ENCODE peak calls at places on chromosomes 5 and 9, in five cellular contexts. S, W, B, V and C are unnamed samples.

GRCh38 chr9:5879419-5880181 is 11.1 kb upstream of the MLANA start:
- DNase-seq in W (no peak), S (no peak), B (no peak), V (peak; percentile 46), C (no peak)

GRCh38 chr9:27407966-27408365 is 111.0 kb upstream of the EQTN start:
- DNase-seq in B (no peak), V (no peak), W (no peak), S (no peak), C (no peak)

GRCh38 chr5:168713051-168713450 is 133.9 kb upstream of the PANK3 start:
- DNase-seq in S (no peak), B (no peak), W (no peak), V (no peak), C (peak; percentile 49)

GRCh38 chr9:111992523-111992922 is 95.9 kb downstream of the UGCG start:
- DNase-seq in V (no peak), W (no peak), B (no peak), S (no peak), C (no peak)

GRCh38 chr9:13705356-13705755 is 425.9 kb upstream of the MPDZ start:
- DNase-seq in B (no peak), W (no peak), S (no peak), V (no peak), C (no peak)

GRCh38 chr9:113361304-113362018 is 12.1 kb downstream of the BSPRY start:
- DNase-seq in W (no peak), V (no peak), B (no peak), S (no peak), C (no peak)

GRCh38 chr9:121776009-121776738 is 124.7 kb downstream of the DAB2IP start:
- DNase-seq in W (no peak), V (no peak), S (no peak), B (no peak), C (no peak)

GRCh38 chr5:175385691-175386360 is 58.2 kb downstream of the DRD1 start:
- DNase-seq in B (peak; percentile 28), W (no peak), S (no peak), V (no peak), C (no peak)

GRCh38 chr9:135301271-135302263 is 178.0 kb upstream of the PPP1R26 start:
- DNase-seq in S (peak; percentile 43), B (no peak), V (no peak), W (no peak), C (no peak)

GRCh38 chr5:176542596-176543427 is 5.6 kb upstream of the RNF44 start:
- DNase-seq in W (no peak), V (no peak), B (no peak), S (peak; percentile 84), C (no peak)

GRCh38 chr9:105114956-105115728 is 129.3 kb upstream of the SLC44A1 start:
- DNase-seq in V (no peak), B (no peak), S (no peak), W (no peak), C (no peak)

GRCh38 chr5:148561712-148562365 is 92.5 kb downstream of the HTR4 start:
- DNase-seq in S (no peak), V (no peak), W (no peak), B (no peak), C (no peak)

GRCh38 chr9:115466784-115467183 is 348.8 kb upstream of the TNC start:
- DNase-seq in S (no peak), B (no peak), W (no peak), V (no peak), C (no peak)

GRCh38 chr9:95031711-95032461 is 285.6 kb downstream of the FANCC start:
- DNase-seq in W (no peak), S (no peak), V (peak; percentile 98), B (no peak), C (no peak)

GRCh38 chr5:113052041-113052795 is 75.6 kb downstream of the DCP2 start:
- DNase-seq in S (no peak), B (no peak), V (no peak), W (no peak), C (no peak)

GRCh38 chr5:111200828-111201227 is 23.4 kb upstream of the CAMK4 start:
- DNase-seq in V (no peak), S (no peak), W (no peak), B (no peak), C (no peak)

GRCh38 chr9:37027582-37028424 is 6.3 kb downstream of the PAX5 start:
- DNase-seq in S (peak; percentile 97), V (peak; percentile 86), W (peak; percentile 64), B (peak; percentile 86), C (no peak)
- TF ChIP-seq POLR2AphosphoS5 in S (no peak), V (no peak), W (no peak), B (peak; percentile 87), C (no peak)

GRCh38 chr5:116497648-116498047 is 77.0 kb downstream of the SEMA6A start:
- DNase-seq in B (no peak), S (no peak), V (no peak), W (no peak), C (no peak)
- TF ChIP-seq CTCF in B (no peak), S (no peak), V (no peak), W (no peak), C (no peak)

DNA sequence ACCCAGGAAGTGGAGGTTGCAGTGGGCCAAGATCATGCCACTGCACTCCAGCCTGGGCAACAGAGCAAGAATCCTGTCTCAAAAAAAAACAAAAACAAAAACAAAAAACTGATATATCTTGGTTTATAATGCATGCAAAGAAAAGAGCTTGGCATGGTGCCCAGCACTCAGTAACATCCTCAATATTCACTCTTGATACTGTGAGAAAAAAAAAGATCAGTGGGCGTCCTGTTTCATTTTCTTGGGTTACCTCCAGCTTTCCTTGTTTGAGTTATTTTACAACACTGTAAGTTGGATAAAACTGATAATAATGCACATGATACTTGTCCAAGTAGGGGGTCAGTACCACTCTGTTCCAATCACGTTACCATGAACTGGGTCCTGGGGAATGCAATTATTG is 7.8 kb downstream of the PHYHD1 start:
- DNase-seq in B (no peak), V (no peak), W (no peak), S (no peak), C (no peak)
- TF ChIP-seq POLR2AphosphoS5 in B (no peak), V (no peak), W (no peak), S (no peak), C (no peak)

GRCh38 chr5:141269195-141269594 is 24.0 kb downstream of the PCDHB15 start:
- DNase-seq in S (no peak), W (no peak), V (no peak), B (no peak), C (no peak)

GRCh38 chr5:141272906-141273305 is 27.7 kb downstream of the PCDHB15 start:
- DNase-seq in S (peak; percentile 44), B (no peak), V (no peak), W (no peak), C (no peak)
- TF ChIP-seq CTCF in S (no peak), B (no peak), V (no peak), W (no peak), C (no peak)

DNA sequence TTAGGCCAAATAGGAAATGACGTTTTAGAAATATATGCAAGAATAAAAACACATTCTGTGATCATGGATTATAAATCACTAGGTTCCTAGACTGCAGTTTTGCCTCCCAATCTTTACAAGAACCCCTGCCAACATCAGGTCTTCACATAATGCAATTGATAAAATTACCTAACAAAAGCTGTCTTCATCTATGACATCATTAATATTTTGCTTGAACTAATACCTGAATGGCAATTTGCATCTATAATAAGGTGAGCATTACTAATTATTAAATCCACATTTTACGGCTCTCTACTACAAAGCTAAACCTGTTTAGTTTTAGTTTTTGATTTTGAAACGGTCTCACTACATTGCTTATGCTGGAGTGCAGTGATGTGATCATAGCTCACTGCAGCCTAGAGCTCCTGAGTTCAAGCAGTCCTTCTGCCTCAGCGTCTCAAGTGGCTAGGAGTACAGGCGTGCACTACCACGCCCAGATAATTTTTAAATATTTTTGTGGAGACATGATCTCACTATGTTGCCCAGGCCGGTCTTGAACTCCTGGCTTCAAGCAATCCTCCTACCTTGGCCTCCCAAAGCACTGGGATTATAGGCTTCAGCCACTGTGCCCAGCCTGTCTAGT is 218.0 kb downstream of the MLLT3 start:
- DNase-seq in V (no peak), B (no peak), W (no peak), S (no peak), C (no peak)
- TF ChIP-seq POLR2AphosphoS5 in V (no peak), B (no peak), W (no peak), S (no peak), C (no peak)

GRCh38 chr5:141359790-141360426 is at the start of gene PCDHGB2:
- DNase-seq in B (no peak), V (peak; percentile 48), S (no peak), W (no peak), C (no peak)
- TF ChIP-seq CTCF in B (no peak), V (peak; percentile 62), S (no peak), W (peak; percentile 25), C (no peak)

GRCh38 chr5:55172937-55173695 is at the start of gene CDC20B:
- DNase-seq in B (peak; percentile 50), W (no peak), S (peak; percentile 86), V (peak; percentile 23), C (no peak)
- TF ChIP-seq POLR2AphosphoS5 in B (no peak), W (no peak), S (no peak), V (no peak), C (no peak)